ENCODE peak calls at places on chromosome 15, in six cellular contexts. U, T, M, O, W and K are unnamed samples.

GRCh38 chr15:25172691-25173090 is 217.9 kb downstream of the SNRPN start:
- DNase-seq in U (no peak), T (no peak), M (no peak), O (no peak), W (no peak), K (no peak)

GRCh38 chr15:73964736-73965093 is 27.4 kb downstream of the STOML1 start:
- DNase-seq in U (peak; percentile 89), T (peak; percentile 84), M (peak; percentile 80), O (peak; percentile 94), W (peak; percentile 79), K (peak; percentile 76)

GRCh38 chr15:101060576-101061551 is 141.7 kb downstream of the LRRK1 start:
- DNase-seq in U (no peak), T (no peak), M (no peak), O (peak; percentile 32), W (no peak), K (no peak)

GRCh38 chr15:34436956-34437442 is 609 bp downstream of the GOLGA8A start:
- DNase-seq in U (no peak), T (peak; percentile 58), M (peak; percentile 28), O (peak; percentile 39), W (peak; percentile 47), K (peak; percentile 46)

GRCh38 chr15:76274821-76275220 is 36.4 kb downstream of the ETFA start:
- DNase-seq in U (no peak), T (no peak), M (no peak), O (no peak), W (no peak), K (no peak)

GRCh38 chr15:73264881-73265280 is 103.9 kb downstream of the HCN4 start:
- DNase-seq in U (no peak), T (no peak), M (no peak), O (no peak), W (no peak), K (no peak)

GRCh38 chr15:69854521-69855171 is 243.1 kb downstream of the TLE3 start:
- DNase-seq in U (no peak), T (no peak), M (no peak), O (no peak), W (peak; percentile 33), K (peak; percentile 32)

GRCh38 chr15:92500023-92500630 is 106.4 kb downstream of the ST8SIA2 start:
- DNase-seq in U (no peak), T (no peak), M (no peak), O (no peak), W (no peak), K (no peak)

GRCh38 chr15:28912422-28912821 is 26.6 kb downstream of the APBA2 start:
- DNase-seq in U (no peak), T (no peak), M (no peak), O (no peak), W (no peak), K (no peak)

GRCh38 chr15:29449136-29449535 is 179.5 kb upstream of the NSMCE3 start:
- DNase-seq in U (no peak), T (no peak), M (no peak), O (peak; percentile 54), W (peak; percentile 23), K (no peak)

GRCh38 chr15:23857028-23857641 is 170.0 kb upstream of the NDN start:
- DNase-seq in U (no peak), T (no peak), M (no peak), O (peak; percentile 57), W (peak; percentile 52), K (no peak)

GRCh38 chr15:33278816-33279612 is 31.8 kb upstream of the RYR3 start:
- DNase-seq in U (no peak), T (no peak), M (no peak), O (peak; percentile 71), W (peak; percentile 96), K (peak; percentile 83)

GRCh38 chr15:83112959-83113299 is 5.5 kb downstream of the TM6SF1 start:
- DNase-seq in U (no peak), T (no peak), M (no peak), O (no peak), W (no peak), K (no peak)

DNA sequence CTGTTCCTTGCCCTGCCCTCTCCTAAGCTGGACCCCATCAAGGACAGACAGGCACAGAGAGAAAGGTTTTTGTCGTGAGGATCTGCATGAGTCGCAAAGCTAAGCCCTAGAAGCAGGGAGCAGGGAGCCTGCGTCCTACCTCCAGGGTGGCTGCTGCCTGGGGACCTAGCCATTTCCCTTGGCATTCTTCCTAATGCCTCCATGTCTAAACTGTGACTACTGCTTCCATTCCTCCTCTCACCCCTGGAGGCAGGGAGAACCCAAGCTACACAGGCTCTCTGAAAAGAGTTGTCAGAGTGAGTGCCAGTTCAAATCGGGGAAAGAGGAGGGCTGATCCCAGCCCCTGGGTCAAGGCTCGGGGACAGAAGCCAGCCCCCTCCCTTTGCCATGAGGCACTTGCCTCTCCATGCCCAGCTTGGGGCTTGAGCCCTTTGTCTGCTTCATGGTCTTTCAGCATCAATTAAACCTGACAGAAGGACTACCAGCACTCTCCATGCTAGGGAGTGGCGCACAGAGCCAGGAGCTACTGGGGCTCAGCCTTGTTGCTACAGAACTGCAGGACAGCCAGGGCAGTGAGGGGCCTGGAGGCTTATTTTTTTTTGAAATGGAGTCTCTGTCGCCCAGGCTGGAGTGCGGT is 2.4 kb downstream of the GCHFR start:
- DNase-seq in U (no peak), T (no peak), M (no peak), O (no peak), W (no peak), K (no peak)
- H3K4me1 ChIP-seq in U (peaks cover 17% of the 10 kb centered on the region), T (peaks cover 50% of the 10 kb centered on the region), M (peaks cover 52% of the 10 kb centered on the region), O (peaks cover 4% of the 10 kb centered on the region), W (peaks cover 57% of the 10 kb centered on the region), K (peaks cover 54% of the 10 kb centered on the region)

GRCh38 chr15:44711089-44711355 is at the start of gene PATL2:
- DNase-seq in U (no peak), T (no peak), M (no peak), O (no peak), W (no peak), K (no peak)

GRCh38 chr15:44713006-44713966 is 2.0 kb downstream of the B2M start:
- DNase-seq in U (no peak), T (peak; percentile 56), M (no peak), O (no peak), W (peak; percentile 70), K (no peak)

GRCh38 chr15:44710236-44711088 is 661 bp downstream of the PATL2 start:
- DNase-seq in U (peak; percentile 46), T (peak; percentile 55), M (no peak), O (no peak), W (peak; percentile 18), K (no peak)

GRCh38 chr15:44711356-44712107 is at the start of gene B2M:
- DNase-seq in U (peak; percentile 98), T (peak; percentile 98), M (peak; percentile 92), O (peak; percentile 94), W (peak; percentile 98), K (peak; percentile 88)

DNA sequence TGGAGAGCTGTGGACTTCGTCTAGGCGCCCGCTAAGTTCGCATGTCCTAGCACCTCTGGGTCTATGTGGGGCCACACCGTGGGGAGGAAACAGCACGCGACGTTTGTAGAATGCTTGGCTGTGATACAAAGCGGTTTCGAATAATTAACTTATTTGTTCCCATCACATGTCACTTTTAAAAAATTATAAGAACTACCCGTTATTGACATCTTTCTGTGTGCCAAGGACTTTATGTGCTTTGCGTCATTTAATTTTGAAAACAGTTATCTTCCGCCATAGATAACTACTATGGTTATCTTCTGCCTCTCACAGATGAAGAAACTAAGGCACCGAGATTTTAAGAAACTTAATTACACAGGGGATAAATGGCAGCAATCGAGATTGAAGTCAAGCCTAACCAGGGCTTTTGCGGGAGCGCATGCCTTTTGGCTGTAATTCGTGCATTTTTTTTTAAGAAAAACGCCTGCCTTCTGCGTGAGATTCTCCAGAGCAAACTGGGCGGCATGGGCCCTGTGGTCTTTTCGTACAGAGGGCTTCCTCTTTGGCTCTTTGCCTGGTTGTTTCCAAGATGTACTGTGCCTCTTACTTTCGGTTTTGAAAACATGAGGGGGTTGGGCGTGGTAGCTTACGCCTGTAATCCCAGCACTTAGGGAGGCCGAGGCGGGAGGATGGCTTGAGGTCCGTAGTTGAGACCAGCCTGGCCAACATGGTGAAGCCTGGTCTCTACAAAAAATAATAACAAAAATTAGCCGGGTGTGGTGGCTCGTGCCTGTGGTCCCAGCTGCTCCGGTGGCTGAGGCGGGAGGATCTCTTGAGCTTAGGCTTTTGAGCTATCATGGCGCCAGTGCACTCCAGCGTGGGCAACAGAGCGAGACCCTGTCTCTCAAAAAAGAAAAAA is 1.0 kb downstream of the B2M start:
- DNase-seq in U (peak; percentile 71), T (peak; percentile 79), M (no peak), O (no peak), W (peak; percentile 84), K (peak; percentile 58)
- H3K4me1 ChIP-seq in U (peaks cover 35% of the 10 kb centered on the region), T (peaks cover 63% of the 10 kb centered on the region), M (peaks cover 43% of the 10 kb centered on the region), O (no peaks in the 10 kb centered on the region), W (peaks cover 12% of the 10 kb centered on the region), K (peaks cover 10% of the 10 kb centered on the region)

DNA sequence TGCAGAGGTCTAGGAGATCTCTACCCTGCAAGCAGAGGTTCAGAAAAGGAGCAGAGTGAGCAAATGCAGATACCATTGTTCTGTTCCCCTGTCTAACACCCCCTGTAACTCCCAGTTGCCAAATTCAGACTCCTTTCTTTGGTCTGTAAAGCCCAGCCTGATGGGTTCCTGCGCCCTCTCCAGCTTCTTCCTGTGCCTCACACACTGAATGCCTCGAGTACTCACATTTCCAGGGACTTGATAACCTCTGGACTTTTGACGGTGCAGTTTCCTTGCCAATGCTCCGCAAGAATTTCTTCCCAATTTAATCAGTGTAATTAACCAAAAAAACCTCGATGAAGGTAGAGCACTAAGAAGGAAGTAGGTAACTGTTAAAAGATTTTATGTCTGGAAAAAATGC is 19.3 kb downstream of the PDE8A start:
- DNase-seq in U (no peak), T (no peak), M (no peak), O (no peak), W (no peak), K (no peak)
- H3K4me1 ChIP-seq in U (peaks cover 3% of the 10 kb centered on the region), T (peaks cover 7% of the 10 kb centered on the region), M (peaks cover 6% of the 10 kb centered on the region), O (no peaks in the 10 kb centered on the region), W (no peaks in the 10 kb centered on the region), K (no peaks in the 10 kb centered on the region)

GRCh38 chr15:66412213-66412612 is 25.5 kb downstream of the MAP2K1 start:
- DNase-seq in U (no peak), T (no peak), M (no peak), O (no peak), W (no peak), K (no peak)
- H3K4me1 ChIP-seq in U (peaks cover 19% of the 10 kb centered on the region), T (peaks cover 43% of the 10 kb centered on the region), M (peaks cover 53% of the 10 kb centered on the region), O (peaks cover 23% of the 10 kb centered on the region), W (no peaks in the 10 kb centered on the region), K (no peaks in the 10 kb centered on the region)

DNA sequence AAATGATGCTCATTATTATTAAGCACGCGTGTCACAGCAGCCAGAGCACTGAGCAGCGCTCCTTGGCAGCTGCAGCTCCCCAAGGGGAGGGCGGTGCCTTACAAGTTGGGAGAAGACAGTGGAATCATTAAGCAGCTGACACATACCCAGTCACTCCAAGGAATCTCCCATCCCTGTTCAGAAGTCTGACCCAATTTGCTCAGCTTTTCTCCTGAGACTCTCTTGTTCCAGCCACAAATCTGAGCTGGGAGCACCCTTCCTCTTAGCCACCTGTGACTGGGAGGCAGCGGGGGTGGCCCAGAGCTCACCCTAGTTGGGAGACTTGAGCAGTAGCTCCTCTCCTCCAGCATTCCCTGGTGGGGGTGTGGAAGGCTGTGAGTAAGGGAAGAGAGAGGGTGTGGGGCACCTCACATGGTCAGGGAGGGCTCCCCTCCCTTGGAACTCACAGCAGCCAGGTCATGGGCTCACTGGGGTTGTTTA is 64.3 kb downstream of the DUT start:
- DNase-seq in U (no peak), T (no peak), M (no peak), O (no peak), W (peak; percentile 10), K (no peak)
- H3K4me1 ChIP-seq in U (no peaks in the 10 kb centered on the region), T (no peaks in the 10 kb centered on the region), M (no peaks in the 10 kb centered on the region), O (no peaks in the 10 kb centered on the region), W (no peaks in the 10 kb centered on the region), K (no peaks in the 10 kb centered on the region)